ENCODE peak calls at places on chromosome 5, in ten cellular contexts. E is ovary; B is A549; K is uterus; S is GM23248; O is vagina; Q is adipocyte; C is CD4-positive, CD25-positive, alpha-beta regulatory T cell; F is MM.1S; R is CD8-positive, alpha-beta memory T cell. X is an unnamed sample.

GRCh38 chr5:32936329-32936728 is 225.2 kb downstream of the NPR3 start:
- DNase-seq in O (no peak), R (no peak), S (no peak), F (no peak), B (no peak), E (no peak), C (no peak), Q (no peak), K (no peak), X (no peak)

GRCh38 chr5:150519978-150520377 is 12.0 kb downstream of the NDST1 start:
- DNase-seq in F (no peak), Q (no peak), O (no peak), B (no peak), R (no peak), S (no peak), K (no peak), E (no peak), C (no peak), X (no peak)

GRCh38 chr5:177301503-177302165 is 1.9 kb downstream of the RAB24 start:
- DNase-seq in Q (no peak), K (no peak), O (no peak), R (no peak), E (no peak), S (peak; percentile 17), F (peak; percentile 87), B (no peak), C (no peak), X (no peak)

GRCh38 chr5:123474238-123474637 is 37.7 kb upstream of the CSNK1G3 start:
- DNase-seq in C (no peak), Q (no peak), B (no peak), E (no peak), F (no peak), K (no peak), O (no peak), R (no peak), S (peak; percentile 4), X (no peak)

GRCh38 chr5:75018805-75019587 is 33.4 kb downstream of the GCNT4 start:
- DNase-seq in C (no peak), E (no peak), O (no peak), R (no peak), K (no peak), S (no peak), Q (no peak), F (no peak), B (no peak), X (no peak)

GRCh38 chr5:113230711-113231652 is 203.8 kb downstream of the TSSK1B start:
- DNase-seq in R (no peak), C (no peak), E (no peak), S (peak; percentile 74), B (no peak), Q (no peak), F (no peak), K (no peak), O (no peak), X (peak; percentile 56)

GRCh38 chr5:176810687-176811501 is 535 bp downstream of the UNC5A start:
- DNase-seq in F (no peak), B (no peak), O (no peak), R (no peak), C (no peak), E (no peak), Q (peak; percentile 41), S (peak; percentile 61), K (no peak), X (no peak)

GRCh38 chr5:174288436-174288835 is 242.9 kb downstream of the NSG2 start:
- DNase-seq in F (no peak), B (no peak), O (no peak), Q (no peak), S (no peak), C (no peak), R (no peak), K (no peak), E (no peak), X (no peak)

GRCh38 chr5:32542216-32543059 is 42.9 kb upstream of the SUB1 start:
- DNase-seq in K (no peak), E (no peak), Q (no peak), F (peak; percentile 93), S (peak; percentile 44), O (no peak), R (no peak), C (no peak), B (no peak), X (peak; percentile 84)

DNA sequence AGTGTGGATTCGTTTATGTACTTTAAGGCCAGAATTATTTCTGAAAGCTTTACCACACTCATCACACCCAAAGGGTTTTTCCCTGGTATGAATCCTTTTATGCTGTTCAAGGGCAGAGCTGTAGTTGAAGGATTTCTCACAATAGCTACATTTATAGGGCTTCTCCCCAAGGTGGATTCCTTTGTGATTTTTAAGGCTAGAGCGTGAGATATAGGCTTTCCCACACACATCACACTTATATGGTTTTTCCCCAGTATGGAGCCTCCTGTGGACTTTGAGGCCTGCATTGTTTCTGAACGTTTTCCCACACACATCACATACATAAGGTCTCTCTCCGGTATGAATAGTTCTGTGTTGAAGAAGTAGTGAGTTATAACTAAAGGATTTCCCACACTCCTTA is 11.2 kb downstream of the ZFP62 start:
- DNase-seq in O (no peak), C (no peak), S (no peak), Q (no peak), B (no peak), K (no peak), E (no peak), R (no peak), F (no peak), X (no peak)
- H3K9me3 ChIP-seq in O (peaks cover 6% of the 10 kb centered on the region), C (peaks cover 38% of the 10 kb centered on the region), S (no peaks in the 10 kb centered on the region), Q (peaks cover 25% of the 10 kb centered on the region), B (peaks cover 94% of the 10 kb centered on the region), K (peaks cover 10% of the 10 kb centered on the region), E (peaks cover 28% of the 10 kb centered on the region), R (peaks cover 25% of the 10 kb centered on the region), F (no peaks in the 10 kb centered on the region), X (peaks cover 57% of the 10 kb centered on the region)

GRCh38 chr5:141022384-141022783 is 28.8 kb upstream of the PCDHB1 start:
- DNase-seq in Q (no peak), B (no peak), F (no peak), E (no peak), R (no peak), K (no peak), C (no peak), O (no peak), S (no peak), X (no peak)
- H3K9me3 ChIP-seq in Q (no peaks in the 10 kb centered on the region), B (no peaks in the 10 kb centered on the region), F (no peaks in the 10 kb centered on the region), E (no peaks in the 10 kb centered on the region), R (no peaks in the 10 kb centered on the region), K (no peaks in the 10 kb centered on the region), C (no peaks in the 10 kb centered on the region), O (no peaks in the 10 kb centered on the region), S (no peaks in the 10 kb centered on the region), X (peaks cover 8% of the 10 kb centered on the region)

GRCh38 chr5:43694027-43694426 is 91.0 kb downstream of the NNT start:
- DNase-seq in K (no peak), O (no peak), R (no peak), Q (no peak), C (no peak), B (no peak), S (no peak), F (no peak), E (no peak), X (no peak)

GRCh38 chr5:43691275-43691674 is 88.3 kb downstream of the NNT start:
- DNase-seq in C (no peak), F (no peak), B (no peak), S (no peak), K (no peak), O (no peak), R (no peak), E (no peak), Q (no peak), X (no peak)

GRCh38 chr5:43691893-43692292 is 88.9 kb downstream of the NNT start:
- DNase-seq in K (no peak), S (no peak), Q (no peak), C (no peak), R (no peak), O (no peak), F (no peak), E (no peak), B (no peak), X (no peak)
- H3K9me3 ChIP-seq in K (no peaks in the 10 kb centered on the region), S (no peaks in the 10 kb centered on the region), Q (no peaks in the 10 kb centered on the region), C (peaks cover 17% of the 10 kb centered on the region), R (peaks cover 4% of the 10 kb centered on the region), O (no peaks in the 10 kb centered on the region), F (no peaks in the 10 kb centered on the region), E (no peaks in the 10 kb centered on the region), B (no peaks in the 10 kb centered on the region), X (no peaks in the 10 kb centered on the region)

GRCh38 chr5:1034421-1034905 is 25.9 kb downstream of the NKD2 start:
- DNase-seq in C (no peak), R (no peak), S (no peak), O (no peak), K (no peak), B (no peak), Q (no peak), E (no peak), F (no peak), X (no peak)

GRCh38 chr5:1036504-1037122 is 28.0 kb downstream of the NKD2 start:
- DNase-seq in Q (no peak), C (no peak), K (no peak), B (no peak), O (no peak), R (peak; percentile 44), E (no peak), F (no peak), S (no peak), X (no peak)

GRCh38 chr5:1033606-1034420 is 25.2 kb downstream of the NKD2 start:
- DNase-seq in F (no peak), O (no peak), Q (no peak), C (no peak), E (no peak), S (no peak), B (no peak), K (no peak), R (peak; percentile 30), X (no peak)

GRCh38 chr5:1035421-1036405 is 27.1 kb downstream of the NKD2 start:
- DNase-seq in O (no peak), E (no peak), Q (no peak), C (no peak), B (no peak), F (no peak), K (no peak), S (no peak), R (peak; percentile 47), X (no peak)

GRCh38 chr5:1034986-1035385 is 26.4 kb downstream of the NKD2 start:
- DNase-seq in F (no peak), C (no peak), B (no peak), R (no peak), K (no peak), E (no peak), Q (no peak), O (no peak), S (no peak), X (no peak)
- H3K9me3 ChIP-seq in F (no peaks in the 10 kb centered on the region), C (no peaks in the 10 kb centered on the region), B (no peaks in the 10 kb centered on the region), R (no peaks in the 10 kb centered on the region), K (no peaks in the 10 kb centered on the region), E (no peaks in the 10 kb centered on the region), Q (no peaks in the 10 kb centered on the region), O (no peaks in the 10 kb centered on the region), S (no peaks in the 10 kb centered on the region), X (peaks cover 2% of the 10 kb centered on the region)

GRCh38 chr5:13215806-13216205 is 728.7 kb downstream of the DNAH5 start:
- DNase-seq in S (no peak), E (no peak), B (no peak), F (no peak), Q (no peak), K (no peak), O (no peak), R (no peak), C (no peak), X (no peak)
- H3K9me3 ChIP-seq in S (no peaks in the 10 kb centered on the region), E (no peaks in the 10 kb centered on the region), B (no peaks in the 10 kb centered on the region), F (no peaks in the 10 kb centered on the region), Q (no peaks in the 10 kb centered on the region), K (no peaks in the 10 kb centered on the region), O (no peaks in the 10 kb centered on the region), R (no peaks in the 10 kb centered on the region), C (no peaks in the 10 kb centered on the region), X (no peaks in the 10 kb centered on the region)